ENCODE peak calls at places on chromosome 1, in ten cellular contexts. P, U, A, L, K, S, W, R, D and Y are unnamed samples.

GRCh38 chr1:42318601-42319000 is 16.4 kb downstream of the FOXJ3 start:
- DNase-seq in L (no peak), W (no peak), U (no peak), K (no peak), D (no peak), P (no peak), R (no peak), S (no peak), A (peak; percentile 11), Y (no peak)

GRCh38 chr1:8314346-8315280 is 3.3 kb upstream of the SLC45A1 start:
- DNase-seq in L (no peak), R (no peak), P (peak; percentile 70), S (peak; percentile 84), U (peak; percentile 86), K (peak; percentile 82), W (peak; percentile 79), D (peak; percentile 81), A (peak; percentile 65), Y (peak; percentile 82)

GRCh38 chr1:204493145-204493881 is 1.3 kb downstream of the PIK3C2B start:
- DNase-seq in W (peak; percentile 70), P (no peak), L (no peak), U (no peak), A (peak; percentile 82), S (peak; percentile 37), K (peak; percentile 78), D (peak; percentile 63), R (no peak), Y (no peak)

GRCh38 chr1:20411196-20411980 is 74.6 kb downstream of the CAMK2N1 start:
- DNase-seq in R (peak; percentile 57), L (no peak), U (no peak), A (peak; percentile 92), P (peak; percentile 77), W (no peak), S (peak; percentile 93), D (peak; percentile 90), K (peak; percentile 32), Y (no peak)

GRCh38 chr1:202351725-202352124 is 3.2 kb downstream of the PPP1R12B start:
- DNase-seq in S (no peak), A (no peak), U (no peak), K (no peak), D (no peak), W (no peak), P (no peak), R (no peak), L (no peak), Y (no peak)

GRCh38 chr1:228397454-228397786 is 9.2 kb downstream of the TRIM11 start:
- DNase-seq in W (no peak), S (no peak), R (no peak), L (no peak), P (no peak), A (no peak), K (no peak), U (no peak), D (no peak), Y (no peak)

GRCh38 chr1:72284398-72285073 is 2.2 kb upstream of the NEGR1 start:
- DNase-seq in K (no peak), A (peak; percentile 98), W (peak; percentile 32), S (peak; percentile 98), U (peak; percentile 57), D (peak; percentile 33), R (peak; percentile 96), L (no peak), P (peak; percentile 72), Y (peak; percentile 16)

GRCh38 chr1:116944613-116945012 is 34.9 kb downstream of the PTGFRN start:
- DNase-seq in S (no peak), R (no peak), A (no peak), W (no peak), P (no peak), U (no peak), D (no peak), K (no peak), L (no peak), Y (no peak)

GRCh38 chr1:154999651-155000474 is 2.7 kb upstream of the ZBTB7B start:
- DNase-seq in K (no peak), D (no peak), S (no peak), W (no peak), L (peak; percentile 70), A (no peak), P (no peak), R (no peak), U (peak; percentile 46), Y (peak; percentile 82)

GRCh38 chr1:81950845-81951244 is 150.1 kb downstream of the ADGRL2 start:
- DNase-seq in P (no peak), A (peak; percentile 2), L (no peak), U (no peak), D (no peak), R (no peak), S (peak; percentile 7), W (no peak), K (no peak), Y (no peak)

GRCh38 chr1:167081594-167081993 is 8.6 kb downstream of the GPA33 start:
- DNase-seq in L (no peak), S (no peak), A (no peak), K (no peak), U (no peak), D (no peak), P (no peak), W (no peak), R (no peak), Y (no peak)

GRCh38 chr1:30038134-30039025 is 685.0 kb downstream of the MATN1 start:
- DNase-seq in K (peak; percentile 6), L (no peak), R (no peak), A (no peak), S (no peak), U (no peak), W (no peak), P (no peak), D (no peak), Y (no peak)

GRCh38 chr1:25001125-25001915 is 71.2 kb upstream of the RUNX3 start:
- DNase-seq in K (no peak), W (no peak), P (no peak), U (no peak), L (no peak), R (no peak), D (no peak), S (no peak), A (no peak), Y (no peak)

GRCh38 chr1:233015965-233016364 is 65.6 kb downstream of the NTPCR start:
- DNase-seq in K (no peak), D (no peak), P (no peak), S (no peak), A (no peak), W (no peak), U (no peak), L (no peak), R (no peak), Y (no peak)

GRCh38 chr1:223129229-223129851 is 13.7 kb downstream of the TLR5 start:
- DNase-seq in R (no peak), A (peak; percentile 31), S (peak; percentile 50), W (peak; percentile 64), D (peak; percentile 72), L (peak; percentile 79), U (peak; percentile 91), K (peak; percentile 77), P (no peak), Y (peak; percentile 67)

GRCh38 chr1:206573772-206574161 is 38.5 kb downstream of the EIF2D start:
- DNase-seq in D (no peak), P (no peak), U (no peak), R (no peak), A (no peak), W (no peak), L (no peak), K (no peak), S (no peak), Y (no peak)
- TF ChIP-seq CTCF in D (no peak), P (no peak), U (no peak), R (no peak), A (no peak), W (no peak), L (no peak), K (no peak), S (no peak), Y (no peak)

DNA sequence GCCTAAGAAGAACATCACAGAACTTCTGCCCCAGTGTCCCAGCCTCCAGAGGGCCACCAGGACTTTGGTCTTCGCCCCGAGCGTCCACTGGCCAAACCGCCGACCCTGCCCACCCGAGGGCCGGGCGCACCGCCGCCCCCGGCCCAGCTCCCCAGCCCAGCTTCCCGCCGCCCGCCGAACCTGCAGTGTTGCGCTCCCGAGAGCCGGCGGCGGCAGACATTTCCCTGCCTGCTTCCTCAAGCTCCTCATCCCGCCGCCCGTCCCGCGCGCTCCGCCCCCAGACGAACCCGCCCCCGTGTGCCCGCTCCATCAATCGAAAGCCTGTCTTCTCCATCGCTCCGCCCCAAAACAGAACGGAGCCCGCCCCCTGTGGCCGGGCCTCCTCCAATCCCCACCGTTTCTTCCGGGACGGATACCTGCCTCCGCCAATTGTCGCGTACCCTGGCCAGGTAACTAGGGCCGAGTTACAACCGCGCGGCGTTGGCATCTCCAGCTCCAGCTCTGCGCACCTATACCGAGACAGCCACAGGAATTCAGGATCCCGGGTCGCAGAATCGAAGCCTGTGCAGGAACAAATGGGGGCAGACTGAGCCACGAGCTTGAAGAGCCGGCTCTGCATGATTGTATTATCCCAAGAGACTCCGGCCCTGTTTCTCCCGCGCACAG is 15.2 kb downstream of the INPP5B start:
- DNase-seq in A (peak; percentile 88), K (peak; percentile 98), D (peak; percentile 98), P (peak; percentile 83), U (peak; percentile 97), L (peak; percentile 96), S (peak; percentile 94), W (peak; percentile 93), R (peak; percentile 68), Y (peak; percentile 96)
- TF ChIP-seq CTCF in A (no peak), K (no peak), D (no peak), P (no peak), U (no peak), L (no peak), S (no peak), W (no peak), R (no peak), Y (no peak)

DNA sequence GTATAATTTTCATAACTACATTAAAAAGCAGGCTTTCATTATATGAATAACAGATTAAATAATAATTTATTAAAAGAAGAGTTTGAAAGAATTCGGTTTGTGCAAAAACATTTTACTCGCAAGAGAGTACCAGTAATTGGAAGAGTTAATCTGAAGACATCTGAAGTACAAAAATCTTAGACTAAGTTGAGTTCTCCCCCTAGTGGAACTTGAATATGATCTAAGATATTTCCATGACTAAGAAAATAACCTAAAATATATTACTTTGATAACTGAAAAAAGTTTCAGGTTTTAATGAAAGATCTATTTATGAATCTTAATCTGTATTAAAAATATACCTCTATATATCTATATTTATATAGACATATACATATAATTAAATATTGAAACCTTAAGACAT is 112.5 kb upstream of the GFI1 start:
- DNase-seq in K (no peak), P (peak; percentile 24), U (no peak), S (peak; percentile 71), W (no peak), R (no peak), A (peak; percentile 48), L (no peak), D (no peak), Y (peak; percentile 29)
- TF ChIP-seq CTCF in K (peak; percentile 22), P (no peak), U (peak; percentile 49), S (peak; percentile 36), W (no peak), R (peak; percentile 23), A (peak; percentile 53), L (peak; percentile 39), D (peak; percentile 48), Y (peak; percentile 37)

DNA sequence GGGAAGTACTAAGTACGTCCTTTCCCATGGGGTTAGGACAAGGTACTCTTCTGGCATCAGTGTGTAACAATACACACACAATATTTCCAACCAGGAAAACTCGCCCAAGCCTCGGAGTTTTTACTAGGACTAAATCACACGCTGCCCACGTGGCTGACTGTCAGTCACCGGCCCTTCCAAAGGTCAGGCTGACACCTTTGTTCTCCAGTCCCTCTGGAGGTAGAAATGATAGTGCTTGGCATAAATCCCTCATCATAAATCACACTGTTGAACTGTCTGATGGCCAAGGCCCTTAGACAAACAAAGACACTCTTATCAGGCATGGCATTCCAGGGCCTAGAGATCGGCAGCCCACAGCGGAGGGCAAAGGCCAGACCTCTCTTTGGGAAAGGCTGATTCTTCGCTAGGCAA is 16.9 kb upstream of the SLAMF9 start:
- DNase-seq in D (no peak), P (no peak), A (no peak), L (no peak), R (no peak), K (no peak), U (no peak), W (no peak), S (no peak), Y (no peak)
- TF ChIP-seq CTCF in D (no peak), P (no peak), A (no peak), L (no peak), R (no peak), K (no peak), U (no peak), W (no peak), S (no peak), Y (no peak)